ENCODE peak calls at places on chromosome 1, in four cellular contexts. M is astrocyte of the spinal cord, P is adrenal gland, U is HFF-Myc. A is an unnamed sample.

GRCh38 chr1:116947090-116947489 is 37.4 kb downstream of the PTGFRN start:
- DNase-seq in U (no peak), M (no peak), P (no peak), A (no peak)

GRCh38 chr1:76668046-76668445 is 199.2 kb upstream of the ST6GALNAC5 start:
- DNase-seq in U (no peak), P (no peak), M (peak; percentile 13), A (no peak)

GRCh38 chr1:204267191-204267601 is 53.4 kb upstream of the GOLT1A start:
- DNase-seq in P (no peak), U (no peak), M (no peak), A (no peak)

GRCh38 chr1:171267391-171267790 is 19.1 kb downstream of the FMO1 start:
- DNase-seq in M (peak; percentile 19), U (peak; percentile 59), P (no peak), A (peak; percentile 68)

GRCh38 chr1:9084883-9085282 is 15.4 kb upstream of the SLC2A5 start:
- DNase-seq in U (no peak), M (no peak), P (peak; percentile 31), A (peak; percentile 38)

GRCh38 chr1:41917835-41918449 is 780 bp downstream of the HIVEP3 start:
- DNase-seq in P (peak; percentile 27), M (no peak), U (no peak), A (peak; percentile 26)

GRCh38 chr1:92934395-92935378 is 26.6 kb downstream of the DIPK1A start:
- DNase-seq in U (no peak), M (peak; percentile 85), P (peak; percentile 50), A (peak; percentile 99)

GRCh38 chr1:32470431-32470830 is 5.6 kb downstream of the ZBTB8B start:
- DNase-seq in P (no peak), U (no peak), M (no peak), A (no peak)

GRCh38 chr1:46479744-46480350 is 9.8 kb upstream of the DMBX1 start:
- DNase-seq in P (no peak), M (no peak), U (no peak), A (no peak)

GRCh38 chr1:232962761-232963357 is 12.4 kb downstream of the NTPCR start:
- DNase-seq in U (no peak), P (no peak), M (peak; percentile 39), A (peak; percentile 66)

GRCh38 chr1:202282017-202282335 is 59.8 kb downstream of the UBE2T start:
- DNase-seq in P (no peak), M (no peak), U (no peak), A (no peak)

GRCh38 chr1:53077599-53077965 is 15.6 kb downstream of the PODN start:
- DNase-seq in M (no peak), P (no peak), U (no peak), A (no peak)

GRCh38 chr1:51648180-51649109 is 31.6 kb downstream of the OSBPL9 start:
- DNase-seq in U (no peak), P (peak; percentile 47), M (peak; percentile 62), A (peak; percentile 59)

GRCh38 chr1:102858695-102859094 is 249.6 kb downstream of the COL11A1 start:
- DNase-seq in M (no peak), U (peak; percentile 85), P (no peak), A (peak; percentile 90)

GRCh38 chr1:17010601-17011438 is 908 bp downstream of the ATP13A2 start:
- DNase-seq in P (peak; percentile 78), U (no peak), M (no peak), A (peak; percentile 56)

GRCh38 chr1:3727042-3727824 is 25.0 kb upstream of the CCDC27 start:
- DNase-seq in M (no peak), P (peak; percentile 45), U (no peak), A (no peak)

GRCh38 chr1:228236744-228237143 is 28.9 kb downstream of the OBSCN start:
- DNase-seq in U (no peak), P (peak; percentile 72), M (no peak), A (peak; percentile 44)

GRCh38 chr1:111446967-111447892 is 1.8 kb downstream of the WDR77 start:
- DNase-seq in U (no peak), M (no peak), P (no peak), A (no peak)

GRCh38 chr1:162070825-162071224 is 1.3 kb downstream of the NOS1AP start:
- DNase-seq in P (no peak), M (no peak), U (no peak), A (no peak)

GRCh38 chr1:154351363-154352068 is 26.2 kb downstream of the ATP8B2 start:
- DNase-seq in M (no peak), P (no peak), U (no peak), A (no peak)

GRCh38 chr1:29388170-29388569 is 151.8 kb downstream of the PTPRU start:
- DNase-seq in U (no peak), M (no peak), P (no peak), A (no peak)

GRCh38 chr1:27298632-27299384 is 23.2 kb upstream of the TMEM222 start:
- DNase-seq in M (no peak), P (no peak), U (no peak), A (peak; percentile 4)

GRCh38 chr1:154955718-154956513 is at the start of gene PBXIP1:
- DNase-seq in P (peak; percentile 88), M (peak; percentile 93), U (peak; percentile 83), A (peak; percentile 85)

GRCh38 chr1:145958734-145959133 is 917 bp upstream of the LIX1L start:
- DNase-seq in U (no peak), M (no peak), P (no peak), A (no peak)

GRCh38 chr1:145955436-145955835 is 2.4 kb downstream of the LIX1L start:
- DNase-seq in P (no peak), U (no peak), M (peak; percentile 10), A (peak; percentile 77)

GRCh38 chr1:145956776-145957442 is 908 bp downstream of the LIX1L start:
- DNase-seq in P (peak; percentile 84), U (no peak), M (peak; percentile 47), A (peak; percentile 48)

GRCh38 chr1:145957443-145958319 is at the start of gene LIX1L:
- DNase-seq in P (peak; percentile 98), M (peak; percentile 98), U (peak; percentile 92), A (peak; percentile 96)

GRCh38 chr1:145956361-145956760 is 1.5 kb downstream of the LIX1L start:
- DNase-seq in U (no peak), M (no peak), P (no peak), A (no peak)
- H3K4me3 ChIP-seq in U (peak overlapping the region; percentile 56), M (peak overlapping the region; percentile 70), P (no peak overlapping the region), A (peak overlapping the region; percentile 70)

GRCh38 chr1:231322880-231323530 is 14.6 kb downstream of the EXOC8 start:
- DNase-seq in M (no peak), P (no peak), U (no peak), A (no peak)
- TF ChIP-seq CTCF in M (peak; percentile 18), P (no peak), U (peak; percentile 9), A (peak; percentile 6)

GRCh38 chr1:164560504-164560903 is 1.5 kb downstream of the PBX1 start:
- DNase-seq in P (no peak), U (no peak), M (peak; percentile 32), A (no peak)
- H3K4me3 ChIP-seq in P (no peak overlapping the region), U (peak overlapping the region; percentile 91), M (peak overlapping the region; percentile 64), A (peak overlapping the region; percentile 71)

DNA sequence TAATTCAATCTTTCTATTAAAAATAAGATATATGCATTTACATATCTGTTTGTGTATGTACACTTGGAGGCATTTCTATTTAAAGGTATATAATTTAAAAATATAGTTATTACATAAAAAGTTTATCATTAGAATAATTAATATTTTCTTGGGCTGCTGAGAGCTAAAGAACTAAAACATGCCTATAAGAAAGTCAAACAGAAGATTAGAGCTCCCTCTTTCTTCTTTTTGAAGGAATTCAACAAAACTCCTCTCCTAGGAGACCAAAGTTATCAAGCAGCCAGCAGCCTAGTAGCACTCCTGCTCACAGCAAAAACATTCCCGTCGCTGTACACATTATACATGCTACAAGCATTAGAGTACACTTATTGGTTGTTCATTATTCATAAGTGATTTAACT is 216.5 kb downstream of the VAV3 start:
- DNase-seq in M (peak; percentile 28), P (no peak), U (no peak), A (peak; percentile 48)
- TF ChIP-seq CTCF in M (peak; percentile 39), P (no peak), U (peak; percentile 5), A (peak; percentile 64)